ENCODE peak calls at places on chromosomes 2 and 18, in five cellular contexts. G is K562, L is SK-N-SH, Y is GM12878, U is HepG2. K is an unnamed sample.

GRCh38 chr2:174023591-174024523 is 58.7 kb upstream of the SP3 start:
- DNase-seq in G (peak), L (peak), Y (no peak), U (peak), K (peak)

GRCh38 chr2:226799211-226799975 is at the start of gene IRS1:
- DNase-seq in G (peak), L (peak), Y (no peak), U (peak), K (peak)

GRCh38 chr2:186570587-186570986 is 19.3 kb upstream of the ITGAV start:
- DNase-seq in G (peak), L (no peak), Y (no peak), U (peak), K (peak)

GRCh38 chr2:234355052-234355720 is 141.7 kb downstream of the ARL4C start:
- DNase-seq in G (no peak), L (no peak), Y (no peak), U (no peak), K (no peak)

GRCh38 chr2:11515441-11516071 is 18.3 kb upstream of the GREB1 start:
- DNase-seq in G (no peak), L (no peak), Y (no peak), U (no peak), K (no peak)

GRCh38 chr2:12824304-12824761 is 107.6 kb downstream of the TRIB2 start:
- DNase-seq in G (no peak), L (no peak), Y (no peak), U (no peak), K (peak)

GRCh38 chr2:62415518-62415917 is 90.5 kb downstream of the TMEM17 start:
- DNase-seq in G (no peak), L (no peak), Y (no peak), U (no peak), K (no peak)

GRCh38 chr2:212021947-212022346 is 516.7 kb downstream of the ERBB4 start:
- DNase-seq in G (no peak), L (no peak), Y (no peak), U (peak), K (peak)

GRCh38 chr18:75915941-75916640 is 488.6 kb upstream of the SMIM21 start:
- DNase-seq in G (no peak), L (peak), Y (no peak), U (no peak), K (no peak)

GRCh38 chr18:62106271-62106670 is 80.6 kb downstream of the PIGN start:
- DNase-seq in G (no peak), L (no peak), Y (no peak), U (no peak), K (peak)

GRCh38 chr2:39252888-39253518 is 9.2 kb upstream of the CDKL4 start:
- DNase-seq in G (no peak), L (no peak), Y (no peak), U (no peak), K (no peak)

GRCh38 chr2:20451761-20452499 is 5.1 kb downstream of the RHOB start:
- DNase-seq in G (no peak), L (no peak), Y (no peak), U (no peak), K (no peak)

GRCh38 chr2:52128081-52128480 is 1096.1 kb upstream of the NRXN1 start:
- DNase-seq in G (no peak), L (no peak), Y (no peak), U (no peak), K (peak)

GRCh38 chr2:234590076-234590475 is 93.2 kb upstream of the ARL4C start:
- DNase-seq in G (no peak), L (no peak), Y (no peak), U (no peak), K (no peak)

GRCh38 chr18:48771641-48772380 is 179.0 kb downstream of the SMAD7 start:
- DNase-seq in G (no peak), L (no peak), Y (no peak), U (no peak), K (no peak)
- TF ChIP-seq MXI1 in G (no peak), L (no peak), Y (no peak), U (no peak), K (no peak)

GRCh38 chr2:14256890-14257289 is 375.6 kb upstream of the LRATD1 start:
- DNase-seq in G (no peak), L (no peak), Y (no peak), U (no peak), K (no peak)
- TF ChIP-seq MXI1 in G (no peak), L (no peak), Y (no peak), U (no peak), K (no peak)

DNA sequence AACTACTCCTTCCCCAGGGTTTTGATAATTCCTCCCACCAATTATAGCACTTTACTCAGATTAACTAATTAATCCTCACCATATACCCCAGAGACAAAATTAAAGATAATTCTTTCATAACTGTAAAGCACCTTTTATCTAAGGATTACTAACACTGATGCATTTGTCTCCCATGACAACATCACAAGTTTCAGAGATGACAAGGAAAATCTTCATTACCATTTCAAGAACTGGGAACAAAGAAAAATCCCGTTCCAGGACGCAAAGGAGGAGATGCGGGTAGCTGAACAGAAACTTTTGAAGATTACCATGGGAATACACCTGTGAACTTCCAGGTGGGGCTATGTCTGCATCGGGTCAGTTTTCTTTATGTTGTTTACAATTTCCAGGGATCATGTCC is 129.4 kb upstream of the ITGA6 start:
- DNase-seq in G (no peak), L (no peak), Y (no peak), U (no peak), K (no peak)
- TF ChIP-seq MXI1 in G (no peak), L (no peak), Y (no peak), U (no peak), K (no peak)

GRCh38 chr2:241065355-241065803 is 36.7 kb downstream of the MTERF4 start:
- DNase-seq in G (peak), L (peak), Y (no peak), U (no peak), K (no peak)

GRCh38 chr2:241063587-241063986 is 38.5 kb downstream of the MTERF4 start:
- DNase-seq in G (no peak), L (peak), Y (no peak), U (no peak), K (no peak)

GRCh38 chr2:241063093-241063551 is 39.0 kb downstream of the MTERF4 start:
- DNase-seq in G (no peak), L (peak), Y (no peak), U (no peak), K (no peak)

GRCh38 chr2:241064802-241065354 is 37.2 kb downstream of the MTERF4 start:
- DNase-seq in G (no peak), L (no peak), Y (no peak), U (no peak), K (no peak)

DNA sequence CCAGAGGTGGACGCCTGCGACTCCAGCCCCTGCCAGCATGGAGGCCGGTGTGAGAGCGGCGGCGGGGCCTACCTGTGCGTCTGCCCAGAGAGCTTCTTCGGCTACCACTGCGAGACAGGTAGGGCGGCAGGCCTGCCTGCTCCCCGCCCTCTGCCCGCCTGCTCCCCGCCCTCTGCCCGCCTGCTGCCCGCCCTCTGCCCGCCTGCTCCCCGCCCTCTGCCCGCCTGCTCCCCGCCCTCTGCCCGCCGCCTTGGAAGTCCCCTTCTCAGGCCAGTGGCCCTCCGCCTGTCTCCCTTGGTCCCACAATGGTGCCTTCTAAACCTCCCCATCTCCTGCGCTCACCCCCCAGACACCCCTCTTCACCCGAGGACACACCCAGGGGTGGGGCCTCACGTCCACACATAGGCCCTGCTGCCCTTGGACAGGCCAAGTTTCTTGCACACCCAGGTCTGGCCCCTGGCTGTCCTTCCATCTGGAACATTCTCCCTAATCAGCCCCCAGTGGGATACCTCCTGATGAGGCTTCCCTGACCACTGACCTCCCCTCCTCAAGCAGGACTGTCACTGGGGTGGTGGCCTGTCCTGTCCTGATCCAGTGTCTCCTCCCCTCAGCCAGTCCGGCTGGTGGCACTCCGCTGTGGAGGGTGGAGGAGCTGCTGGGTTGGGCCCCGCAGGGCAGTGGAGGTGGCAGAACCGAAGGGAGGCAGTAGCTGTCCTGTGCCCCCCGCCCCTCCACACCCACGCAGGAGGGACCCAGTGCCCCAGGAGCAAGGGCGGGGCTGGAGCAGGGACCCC is 37.9 kb downstream of the MTERF4 start:
- DNase-seq in G (no peak), L (peak), Y (no peak), U (no peak), K (no peak)
- TF ChIP-seq MXI1 in G (no peak), L (no peak), Y (no peak), U (no peak), K (no peak)

DNA sequence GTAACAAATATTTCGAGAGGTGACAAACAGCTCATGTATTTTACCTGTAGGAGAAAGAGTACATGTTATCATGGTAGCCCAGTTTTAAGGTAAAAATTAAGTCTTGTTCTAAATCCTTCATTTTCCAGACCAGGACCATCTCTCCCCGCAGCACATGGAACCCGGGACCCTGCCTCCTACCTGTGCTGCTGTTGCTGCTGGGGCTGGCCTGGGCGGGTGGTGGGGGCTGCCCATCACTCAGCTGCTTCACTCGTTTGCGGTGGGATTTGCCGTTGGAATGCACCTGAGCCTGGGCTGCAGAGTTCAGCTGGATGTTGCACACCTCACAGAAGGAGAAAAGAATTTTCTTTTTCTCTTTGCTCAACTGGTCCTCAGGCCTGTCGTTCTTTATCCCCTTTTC is 92.1 kb downstream of the ZNF385B start:
- DNase-seq in G (no peak), L (no peak), Y (no peak), U (no peak), K (no peak)
- TF ChIP-seq MXI1 in G (no peak), L (no peak), Y (no peak), U (no peak), K (no peak)

GRCh38 chr18:25830787-25831186 is 259.6 kb downstream of the SS18 start:
- DNase-seq in G (no peak), L (no peak), Y (no peak), U (peak), K (peak)
- TF ChIP-seq MXI1 in G (no peak), L (no peak), Y (no peak), U (no peak), K (no peak)

DNA sequence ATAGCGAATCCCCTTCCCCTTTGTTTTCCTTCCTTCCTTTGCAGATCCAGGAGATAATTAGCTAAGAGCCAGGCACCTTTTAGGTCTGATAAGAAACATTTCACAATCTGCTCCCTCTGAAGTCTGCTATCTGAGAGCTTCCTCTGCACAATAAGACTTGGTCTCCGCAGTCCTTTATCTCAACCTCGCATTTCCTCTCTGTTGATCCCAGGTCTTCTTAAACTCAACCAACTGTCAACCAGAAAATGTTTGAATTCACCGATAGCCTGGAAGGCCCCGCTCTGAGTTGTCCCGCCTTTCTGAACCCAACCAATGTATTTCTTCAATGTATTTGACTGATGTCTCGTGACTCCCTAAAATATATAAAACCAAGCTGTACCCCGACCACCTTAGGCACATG is 78.4 kb upstream of the CTDP1 start:
- DNase-seq in G (peak), L (no peak), Y (no peak), U (no peak), K (no peak)
- TF ChIP-seq MXI1 in G (no peak), L (no peak), Y (no peak), U (no peak), K (no peak)

GRCh38 chr18:22709288-22710060 is 223.7 kb upstream of the RBBP8 start:
- DNase-seq in G (no peak), L (no peak), Y (no peak), U (no peak), K (peak)
- TF ChIP-seq MXI1 in G (no peak), L (no peak), Y (no peak), U (no peak), K (no peak)